ENCODE peak calls at places on chromosome 15, in four cellular contexts. One of them, this sample, is unnamed.

GRCh38 chr15:93047621-93048425 is 41.2 kb downstream of the RGMA start:
- DNase-seq in IMR-90: no peak
- DNase-seq in neuronal stem cell: no peak
- DNase-seq in H1: no peak
- DNase-seq in this sample: no peak

GRCh38 chr15:68366314-68366713 is 65.6 kb downstream of the ITGA11 start:
- DNase-seq in IMR-90: no peak
- DNase-seq in neuronal stem cell: no peak
- DNase-seq in H1: no peak
- DNase-seq in this sample: no peak

GRCh38 chr15:73382131-73382530 is 13.4 kb upstream of the HCN4 start:
- DNase-seq in H1: no peak
- DNase-seq in neuronal stem cell: no peak
- DNase-seq in IMR-90: no peak
- DNase-seq in this sample: no peak

GRCh38 chr15:40354408-40355171 is 3.4 kb upstream of the DISP2 start:
- DNase-seq in IMR-90: peak; percentile 39
- DNase-seq in H1: no peak
- DNase-seq in neuronal stem cell: no peak
- DNase-seq in this sample: peak; percentile 48

GRCh38 chr15:28191832-28192231 is 92.7 kb upstream of the OCA2 start:
- DNase-seq in IMR-90: peak; percentile 77
- DNase-seq in neuronal stem cell: peak; percentile 8
- DNase-seq in H1: no peak
- DNase-seq in this sample: peak; percentile 70

GRCh38 chr15:94856267-94856854 is 625.0 kb downstream of the MCTP2 start:
- DNase-seq in H1: no peak
- DNase-seq in IMR-90: no peak
- DNase-seq in neuronal stem cell: no peak
- DNase-seq in this sample: no peak

GRCh38 chr15:65416845-65417416 is 5.8 kb downstream of the IGDCC4 start:
- DNase-seq in H1: no peak
- DNase-seq in neuronal stem cell: peak; percentile 67
- DNase-seq in IMR-90: peak; percentile 33
- DNase-seq in this sample: peak; percentile 56

GRCh38 chr15:50353999-50354837 is 780 bp downstream of the GABPB1 start:
- DNase-seq in IMR-90: peak; percentile 92
- DNase-seq in H1: no peak
- DNase-seq in neuronal stem cell: peak; percentile 44
- DNase-seq in this sample: peak; percentile 96

GRCh38 chr15:65409284-65409631 is 13.5 kb downstream of the IGDCC4 start:
- DNase-seq in neuronal stem cell: no peak
- DNase-seq in IMR-90: peak; percentile 99
- DNase-seq in H1: no peak
- DNase-seq in this sample: peak; percentile 97

GRCh38 chr15:90402230-90402629 is 14.2 kb downstream of the IQGAP1 start:
- DNase-seq in neuronal stem cell: no peak
- DNase-seq in H1: no peak
- DNase-seq in IMR-90: peak; percentile 85
- DNase-seq in this sample: peak; percentile 85

GRCh38 chr15:52791776-52792175 is 1.6 kb upstream of the ONECUT1 start:
- DNase-seq in neuronal stem cell: no peak
- DNase-seq in IMR-90: no peak
- DNase-seq in H1: no peak
- DNase-seq in this sample: no peak

GRCh38 chr15:82710208-82710555 is 507 bp upstream of the AP3B2 start:
- DNase-seq in neuronal stem cell: no peak
- DNase-seq in H1: no peak
- DNase-seq in IMR-90: no peak
- DNase-seq in this sample: no peak

GRCh38 chr15:89472785-89473256 is 23.6 kb downstream of the RHCG start:
- DNase-seq in H1: peak; percentile 79
- DNase-seq in neuronal stem cell: peak; percentile 79
- DNase-seq in IMR-90: peak; percentile 47
- DNase-seq in this sample: peak; percentile 56

GRCh38 chr15:90160781-90161727 is 40.1 kb upstream of the SEMA4B start:
- DNase-seq in H1: no peak
- DNase-seq in IMR-90: no peak
- DNase-seq in neuronal stem cell: no peak
- DNase-seq in this sample: no peak

GRCh38 chr15:60535265-60535664 is 56.3 kb upstream of the ICE2 start:
- DNase-seq in H1: no peak
- DNase-seq in neuronal stem cell: no peak
- DNase-seq in IMR-90: no peak
- DNase-seq in this sample: no peak

GRCh38 chr15:89888214-89888804 is 5.5 kb downstream of the AP3S2 start:
- DNase-seq in IMR-90: peak; percentile 90
- DNase-seq in neuronal stem cell: no peak
- DNase-seq in H1: no peak
- DNase-seq in this sample: peak; percentile 71

GRCh38 chr15:86362556-86362955 is 282.9 kb downstream of the AGBL1 start:
- DNase-seq in IMR-90: no peak
- DNase-seq in H1: no peak
- DNase-seq in neuronal stem cell: no peak
- DNase-seq in this sample: peak; percentile 42

GRCh38 chr15:44591326-44591725 is 54.4 kb downstream of the EIF3J start:
- DNase-seq in neuronal stem cell: no peak
- DNase-seq in IMR-90: no peak
- DNase-seq in H1: no peak
- DNase-seq in this sample: no peak

GRCh38 chr15:67381416-67382045 is 126.9 kb downstream of the IQCH start:
- DNase-seq in H1: no peak
- DNase-seq in IMR-90: no peak
- DNase-seq in neuronal stem cell: no peak
- DNase-seq in this sample: no peak

GRCh38 chr15:63030101-63030528 is 12.4 kb upstream of the TPM1 start:
- DNase-seq in H1: no peak
- DNase-seq in IMR-90: peak; percentile 63
- DNase-seq in neuronal stem cell: no peak
- DNase-seq in this sample: peak; percentile 26

GRCh38 chr15:79007066-79007465 is 62.2 kb upstream of the CTSH start:
- DNase-seq in H1: peak; percentile 44
- DNase-seq in IMR-90: peak; percentile 50
- DNase-seq in neuronal stem cell: peak; percentile 33
- DNase-seq in this sample: peak; percentile 77

GRCh38 chr15:87033056-87033455 is 953.4 kb downstream of the AGBL1 start:
- DNase-seq in IMR-90: no peak
- DNase-seq in neuronal stem cell: no peak
- DNase-seq in H1: no peak
- DNase-seq in this sample: peak; percentile 19

GRCh38 chr15:40942337-40942854 is 10.9 kb upstream of the CHAC1 start:
- DNase-seq in IMR-90: no peak
- DNase-seq in neuronal stem cell: no peak
- DNase-seq in H1: no peak
- DNase-seq in this sample: peak; percentile 54

GRCh38 chr15:80242132-80242769 is 9.8 kb downstream of the CTXND1 start:
- DNase-seq in neuronal stem cell: no peak
- DNase-seq in IMR-90: peak; percentile 24
- DNase-seq in H1: peak; percentile 34
- DNase-seq in this sample: peak; percentile 11

GRCh38 chr15:76863123-76863522 is 42.0 kb downstream of the SCAPER start:
- DNase-seq in H1: no peak
- DNase-seq in IMR-90: no peak
- DNase-seq in neuronal stem cell: peak; percentile 24
- DNase-seq in this sample: no peak

GRCh38 chr15:99703603-99704443 is 29.4 kb downstream of the LYSMD4 start:
- DNase-seq in H1: no peak
- DNase-seq in neuronal stem cell: no peak
- DNase-seq in IMR-90: peak; percentile 95
- DNase-seq in this sample: peak; percentile 96

GRCh38 chr15:99704444-99704838 is 28.8 kb downstream of the LYSMD4 start:
- DNase-seq in IMR-90: peak; percentile 90
- DNase-seq in neuronal stem cell: peak; percentile 65
- DNase-seq in H1: no peak
- DNase-seq in this sample: peak; percentile 91

GRCh38 chr15:99706557-99707303 is 26.5 kb downstream of the LYSMD4 start:
- DNase-seq in neuronal stem cell: no peak
- DNase-seq in IMR-90: no peak
- DNase-seq in H1: no peak
- DNase-seq in this sample: peak; percentile 53

GRCh38 chr15:99707481-99708270 is 25.6 kb downstream of the LYSMD4 start:
- DNase-seq in IMR-90: peak; percentile 72
- DNase-seq in H1: no peak
- DNase-seq in neuronal stem cell: no peak
- DNase-seq in this sample: peak; percentile 30

DNA sequence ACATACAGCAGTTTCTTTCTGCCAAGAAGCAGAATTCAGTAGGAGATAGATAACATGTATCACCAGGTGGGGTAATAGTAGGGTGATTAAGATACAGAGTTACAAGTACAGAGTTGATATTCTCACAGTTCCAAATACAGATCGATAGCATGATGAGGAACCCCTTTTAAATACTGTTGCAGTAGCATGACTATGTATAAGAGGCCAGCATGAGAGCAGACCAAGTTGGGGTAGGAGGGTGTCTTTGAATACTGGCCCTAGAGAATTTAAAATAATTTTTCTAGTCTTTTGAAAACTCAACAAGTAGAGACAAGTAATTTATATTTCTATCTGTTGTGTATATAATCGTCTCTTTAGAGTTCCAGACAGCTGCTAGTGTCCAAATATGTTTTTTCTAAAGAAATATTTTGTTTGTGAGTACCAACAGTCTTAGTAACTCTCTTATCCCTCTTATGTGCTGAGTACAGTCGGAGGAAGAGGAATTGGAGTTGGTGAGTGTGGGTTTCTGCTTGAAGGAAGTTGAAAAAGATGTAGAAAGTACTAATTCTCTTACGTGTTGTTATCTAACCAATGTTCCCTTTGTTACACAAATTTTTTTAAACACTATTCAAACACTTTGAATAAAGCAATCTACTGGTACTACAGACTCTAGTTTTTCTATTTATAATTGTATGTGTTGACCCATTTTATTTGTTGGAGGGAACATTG is 30.2 kb downstream of the LYSMD4 start:
- DNase-seq in H1: no peak
- DNase-seq in IMR-90: peak; percentile 53
- DNase-seq in neuronal stem cell: no peak
- DNase-seq in this sample: no peak
- H3K4ac ChIP-seq in H1: no peak overlapping the region
- H3K4ac ChIP-seq in IMR-90: no peak overlapping the region
- H3K4ac ChIP-seq in neuronal stem cell: no peak overlapping the region
- H3K4ac ChIP-seq in this sample: no peak overlapping the region

GRCh38 chr15:75033809-75034208 is 10.4 kb downstream of the PPCDC start:
- DNase-seq in IMR-90: no peak
- DNase-seq in neuronal stem cell: no peak
- DNase-seq in H1: no peak
- DNase-seq in this sample: no peak

GRCh38 chr15:75034615-75035014 is 11.2 kb downstream of the PPCDC start:
- DNase-seq in H1: no peak
- DNase-seq in IMR-90: no peak
- DNase-seq in neuronal stem cell: no peak
- DNase-seq in this sample: no peak

GRCh38 chr15:75037685-75038084 is 14.3 kb downstream of the PPCDC start:
- DNase-seq in IMR-90: no peak
- DNase-seq in neuronal stem cell: no peak
- DNase-seq in H1: no peak
- DNase-seq in this sample: no peak

GRCh38 chr15:75038948-75039533 is 15.7 kb downstream of the PPCDC start:
- DNase-seq in H1: no peak
- DNase-seq in neuronal stem cell: no peak
- DNase-seq in IMR-90: no peak
- DNase-seq in this sample: no peak

DNA sequence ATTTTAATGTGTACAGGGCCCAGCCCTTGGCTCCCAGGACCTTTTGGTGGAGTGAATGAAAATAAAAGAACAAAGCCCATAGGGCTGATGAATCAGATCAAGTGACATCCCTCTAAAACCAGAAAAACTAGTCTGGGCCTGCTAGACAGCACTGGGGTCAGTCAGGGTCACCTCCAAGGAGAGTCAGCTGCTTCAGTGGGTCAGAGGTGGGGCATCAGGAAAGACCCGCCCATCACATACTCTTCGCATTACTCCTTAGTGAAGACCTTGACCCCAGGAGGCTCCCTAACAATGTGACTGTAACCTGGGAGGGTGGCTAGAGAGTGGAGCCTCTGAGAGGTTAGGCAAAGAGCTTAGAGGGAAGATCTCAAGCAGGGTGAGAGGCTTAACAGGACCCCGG is 12.9 kb downstream of the PPCDC start:
- DNase-seq in neuronal stem cell: no peak
- DNase-seq in IMR-90: no peak
- DNase-seq in H1: peak; percentile 71
- DNase-seq in this sample: peak; percentile 32
- H3K14ac ChIP-seq in neuronal stem cell: no peak overlapping the region
- H3K14ac ChIP-seq in IMR-90: no peak overlapping the region
- H3K14ac ChIP-seq in H1: no peak overlapping the region
- H3K14ac ChIP-seq in this sample: no peak overlapping the region

GRCh38 chr15:70758790-70759462 is 4.4 kb downstream of the UACA start:
- DNase-seq in H1: no peak
- DNase-seq in IMR-90: no peak
- DNase-seq in neuronal stem cell: no peak
- DNase-seq in this sample: no peak
- H3K4me3 ChIP-seq in H1: no peak overlapping the region
- H3K4me3 ChIP-seq in IMR-90: peak overlapping the region; percentile 2
- H3K4me3 ChIP-seq in neuronal stem cell: no peak overlapping the region
- H3K4me3 ChIP-seq in this sample: no peak overlapping the region

GRCh38 chr15:64161688-64162477 is 939 bp downstream of the PPIB start:
- DNase-seq in neuronal stem cell: no peak
- DNase-seq in H1: no peak
- DNase-seq in IMR-90: no peak
- DNase-seq in this sample: peak; percentile 15

GRCh38 chr15:64164436-64164835 is 1.6 kb upstream of the PPIB start:
- DNase-seq in neuronal stem cell: no peak
- DNase-seq in H1: no peak
- DNase-seq in IMR-90: no peak
- DNase-seq in this sample: no peak

GRCh38 chr15:64163662-64164362 is 990 bp upstream of the PPIB start:
- DNase-seq in IMR-90: no peak
- DNase-seq in neuronal stem cell: no peak
- DNase-seq in H1: no peak
- DNase-seq in this sample: peak; percentile 38

GRCh38 chr15:64162478-64162868 is 349 bp downstream of the PPIB start:
- DNase-seq in IMR-90: no peak
- DNase-seq in H1: no peak
- DNase-seq in neuronal stem cell: peak; percentile 21
- DNase-seq in this sample: no peak

DNA sequence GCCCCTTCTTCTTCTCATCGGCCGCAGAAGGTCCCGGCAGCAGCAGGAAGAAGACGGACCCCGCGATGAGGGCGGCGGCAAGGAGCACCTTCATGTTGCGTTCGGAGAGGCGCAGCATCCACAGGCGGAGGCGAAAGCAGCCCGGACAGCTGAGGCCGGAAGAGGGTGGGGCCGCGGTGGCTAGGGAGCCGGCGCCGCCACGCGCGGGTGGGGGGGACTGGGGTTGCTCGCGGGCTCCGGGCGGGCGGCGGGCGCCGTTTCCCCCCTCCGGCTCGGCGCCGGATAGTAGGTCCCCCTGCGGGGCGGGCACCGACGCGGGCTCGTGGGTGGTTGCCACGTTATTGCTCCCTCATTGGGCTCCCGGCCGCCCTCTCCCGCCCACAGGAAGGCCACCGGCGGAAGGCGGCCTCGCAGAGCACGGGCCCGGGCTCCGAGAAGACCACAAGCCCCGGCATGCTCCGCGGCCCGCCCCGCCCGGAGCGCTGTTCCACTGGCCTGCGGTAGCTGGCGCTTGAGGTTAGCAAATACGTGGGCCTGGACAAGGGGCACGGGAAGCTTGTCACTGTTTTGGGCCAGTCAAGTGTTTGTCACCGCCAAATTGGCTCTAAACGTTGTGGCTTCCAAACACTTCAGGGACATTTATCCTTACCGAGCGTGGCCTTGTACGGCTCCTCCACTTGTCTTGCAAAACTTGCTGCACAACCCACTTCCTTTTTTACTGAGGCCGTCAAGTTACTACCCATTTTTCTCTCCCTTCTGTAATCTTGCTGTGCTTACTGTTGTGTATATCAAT is at the start of gene PPIB:
- DNase-seq in neuronal stem cell: peak; percentile 92
- DNase-seq in IMR-90: peak; percentile 97
- DNase-seq in H1: peak; percentile 93
- DNase-seq in this sample: peak; percentile 98
- H3K4ac ChIP-seq in neuronal stem cell: no peak within 1 kb of the TSS
- H3K4ac ChIP-seq in IMR-90: peak within 1 kb of the TSS; percentile 97
- H3K4ac ChIP-seq in H1: no peak within 1 kb of the TSS
- H3K4ac ChIP-seq in this sample: peak within 1 kb of the TSS; percentile 89